ENCODE peak calls at places on chromosomes 3 and 15, in eight cellular contexts. A is left cardiac atrium, E is NCI-H1930, X is mucosa of gallbladder, D is GDM1, S is NCI-H1436 treated with DMSO at 0.1 percent for 48 hours, O is NCI-H187 treated with DMSO at 0.1 percent for 48 hours, G is adrenal gland. Q is an unnamed sample.

GRCh38 chr15:60787737-60788513 is 309.0 kb upstream of the ICE2 start:
- DNase-seq in A (no peak), E (no peak), X (no peak), D (no peak), S (no peak), O (no peak), G (no peak), Q (peak)

GRCh38 chr15:38758001-38758400 is 193.4 kb upstream of the RASGRP1 start:
- DNase-seq in A (no peak), E (no peak), X (no peak), D (no peak), S (no peak), O (peak), G (no peak), Q (no peak)

GRCh38 chr3:187046033-187046432 is 93.3 kb downstream of the RPL39L start:
- DNase-seq in A (no peak), E (no peak), X (no peak), D (no peak), S (no peak), O (no peak), G (no peak), Q (no peak)

GRCh38 chr3:56800373-56801150 is 1.2 kb downstream of the ARHGEF3 start:
- DNase-seq in A (no peak), E (no peak), X (no peak), D (peak), S (no peak), O (no peak), G (peak), Q (peak)

GRCh38 chr15:51366911-51367310 is 25.5 kb downstream of the GLDN start:
- DNase-seq in A (peak), E (no peak), X (peak), D (no peak), S (no peak), O (no peak), G (no peak), Q (no peak)

GRCh38 chr3:25854214-25854613 is 64.3 kb downstream of the OXSM start:
- DNase-seq in A (no peak), E (no peak), X (no peak), D (no peak), S (no peak), O (no peak), G (no peak), Q (no peak)

GRCh38 chr3:41682996-41683395 is 278.9 kb downstream of the ULK4 start:
- DNase-seq in A (no peak), E (no peak), X (no peak), D (no peak), S (no peak), O (no peak), G (no peak), Q (no peak)

GRCh38 chr15:62472616-62473299 is 307.7 kb upstream of the C2CD4B start:
- DNase-seq in A (no peak), E (no peak), X (no peak), D (no peak), S (no peak), O (no peak), G (no peak), Q (no peak)

GRCh38 chr15:67783303-67783702 is 42.0 kb upstream of the SKOR1 start:
- DNase-seq in A (no peak), E (no peak), X (no peak), D (peak), S (no peak), O (no peak), G (no peak), Q (peak)

GRCh38 chr15:35308802-35309201 is 223.7 kb upstream of the NANOGP8 start:
- DNase-seq in A (peak), E (no peak), X (peak), D (no peak), S (no peak), O (no peak), G (no peak), Q (no peak)

GRCh38 chr3:25002052-25002451 is 426.0 kb upstream of the RARB start:
- DNase-seq in A (no peak), E (no peak), X (no peak), D (no peak), S (no peak), O (no peak), G (no peak), Q (no peak)

GRCh38 chr15:20348900-20349773 is 192.5 kb downstream of the GOLGA6L6 start:
- DNase-seq in A (peak), E (no peak), X (no peak), D (no peak), S (no peak), O (no peak), G (peak), Q (no peak)

GRCh38 chr15:68224546-68225250 is 4.8 kb downstream of the CLN6 start:
- DNase-seq in A (peak), E (no peak), X (peak), D (peak), S (no peak), O (no peak), G (no peak), Q (no peak)

GRCh38 chr15:45242289-45242688 is 9.7 kb upstream of the SLC28A2 start:
- DNase-seq in A (no peak), E (no peak), X (no peak), D (no peak), S (no peak), O (no peak), G (no peak), Q (no peak)

GRCh38 chr3:54951405-54951804 is 23.5 kb upstream of the LRTM1 start:
- DNase-seq in A (peak), E (no peak), X (peak), D (no peak), S (no peak), O (no peak), G (peak), Q (no peak)

GRCh38 chr3:187808466-187809291 is 63.4 kb upstream of the BCL6 start:
- DNase-seq in A (no peak), E (no peak), X (no peak), D (no peak), S (no peak), O (no peak), G (no peak), Q (no peak)

GRCh38 chr15:67091073-67091965 is 25.9 kb downstream of the SMAD3 start:
- DNase-seq in A (peak), E (no peak), X (peak), D (peak), S (no peak), O (no peak), G (peak), Q (peak)

GRCh38 chr3:192802957-192803899 is 75.9 kb upstream of the FGF12 start:
- DNase-seq in A (no peak), E (no peak), X (no peak), D (no peak), S (no peak), O (peak), G (no peak), Q (no peak)

GRCh38 chr3:108013141-108014055 is 77.4 kb downstream of the CD47 start:
- DNase-seq in A (no peak), E (no peak), X (no peak), D (no peak), S (no peak), O (no peak), G (no peak), Q (no peak)